ENCODE peak calls at places on chromosome 1, in seven cellular contexts. One of them, this sample, is unnamed.

GRCh38 chr1:209621741-209622655 is 30.2 kb downstream of the LAMB3 start:
- DNase-seq in activated naive CD4-positive, alpha-beta T cell treated with Interleukin-2 at 50 U/mL for 16 hours: no peak
- DNase-seq in Peyer's patch: no peak
- DNase-seq in SK-N-MC: no peak
- DNase-seq in stimulated activated CD4-positive, alpha-beta T cell treated with anti-CD3 and anti-CD28 coated beads, Interleukin-4, amount 100 ng/mL, for 1 hour: no peak
- DNase-seq in HTR-8/SVneo: no peak
- DNase-seq in GM13976: no peak
- DNase-seq in this sample: no peak

GRCh38 chr1:211335507-211336157 is 9.0 kb downstream of the TRAF5 start:
- DNase-seq in activated naive CD4-positive, alpha-beta T cell treated with Interleukin-2 at 50 U/mL for 16 hours: no peak
- DNase-seq in Peyer's patch: peak
- DNase-seq in SK-N-MC: no peak
- DNase-seq in stimulated activated CD4-positive, alpha-beta T cell treated with anti-CD3 and anti-CD28 coated beads, Interleukin-4, amount 100 ng/mL, for 1 hour: no peak
- DNase-seq in HTR-8/SVneo: no peak
- DNase-seq in GM13976: peak
- DNase-seq in this sample: peak

GRCh38 chr1:19437911-19438310 is 47.4 kb downstream of the CAPZB start:
- DNase-seq in activated naive CD4-positive, alpha-beta T cell treated with Interleukin-2 at 50 U/mL for 16 hours: no peak
- DNase-seq in Peyer's patch: no peak
- DNase-seq in SK-N-MC: no peak
- DNase-seq in stimulated activated CD4-positive, alpha-beta T cell treated with anti-CD3 and anti-CD28 coated beads, Interleukin-4, amount 100 ng/mL, for 1 hour: no peak
- DNase-seq in HTR-8/SVneo: no peak
- DNase-seq in GM13976: no peak
- DNase-seq in this sample: peak

GRCh38 chr1:208639382-208639781 is 395.2 kb upstream of the PLXNA2 start:
- DNase-seq in activated naive CD4-positive, alpha-beta T cell treated with Interleukin-2 at 50 U/mL for 16 hours: no peak
- DNase-seq in Peyer's patch: no peak
- DNase-seq in SK-N-MC: no peak
- DNase-seq in stimulated activated CD4-positive, alpha-beta T cell treated with anti-CD3 and anti-CD28 coated beads, Interleukin-4, amount 100 ng/mL, for 1 hour: no peak
- DNase-seq in HTR-8/SVneo: no peak
- DNase-seq in GM13976: no peak
- DNase-seq in this sample: no peak

GRCh38 chr1:98460136-98460535 is 201.4 kb upstream of the SNX7 start:
- DNase-seq in activated naive CD4-positive, alpha-beta T cell treated with Interleukin-2 at 50 U/mL for 16 hours: no peak
- DNase-seq in Peyer's patch: no peak
- DNase-seq in SK-N-MC: no peak
- DNase-seq in stimulated activated CD4-positive, alpha-beta T cell treated with anti-CD3 and anti-CD28 coated beads, Interleukin-4, amount 100 ng/mL, for 1 hour: no peak
- DNase-seq in HTR-8/SVneo: no peak
- DNase-seq in GM13976: no peak
- DNase-seq in this sample: no peak

GRCh38 chr1:8203551-8203950 is 114.4 kb upstream of the SLC45A1 start:
- DNase-seq in activated naive CD4-positive, alpha-beta T cell treated with Interleukin-2 at 50 U/mL for 16 hours: no peak
- DNase-seq in Peyer's patch: no peak
- DNase-seq in SK-N-MC: no peak
- DNase-seq in stimulated activated CD4-positive, alpha-beta T cell treated with anti-CD3 and anti-CD28 coated beads, Interleukin-4, amount 100 ng/mL, for 1 hour: no peak
- DNase-seq in HTR-8/SVneo: no peak
- DNase-seq in GM13976: no peak
- DNase-seq in this sample: no peak

GRCh38 chr1:106637566-106637965 is 418.9 kb upstream of the PRMT6 start:
- DNase-seq in activated naive CD4-positive, alpha-beta T cell treated with Interleukin-2 at 50 U/mL for 16 hours: no peak
- DNase-seq in Peyer's patch: no peak
- DNase-seq in SK-N-MC: no peak
- DNase-seq in stimulated activated CD4-positive, alpha-beta T cell treated with anti-CD3 and anti-CD28 coated beads, Interleukin-4, amount 100 ng/mL, for 1 hour: no peak
- DNase-seq in HTR-8/SVneo: no peak
- DNase-seq in GM13976: peak
- DNase-seq in this sample: no peak

GRCh38 chr1:224180783-224181452 is 2.1 kb upstream of the DEGS1 start:
- DNase-seq in activated naive CD4-positive, alpha-beta T cell treated with Interleukin-2 at 50 U/mL for 16 hours: no peak
- DNase-seq in Peyer's patch: no peak
- DNase-seq in SK-N-MC: no peak
- DNase-seq in stimulated activated CD4-positive, alpha-beta T cell treated with anti-CD3 and anti-CD28 coated beads, Interleukin-4, amount 100 ng/mL, for 1 hour: no peak
- DNase-seq in HTR-8/SVneo: no peak
- DNase-seq in GM13976: no peak
- DNase-seq in this sample: no peak

GRCh38 chr1:95957748-95958147 is 723.7 kb downstream of the RWDD3 start:
- DNase-seq in activated naive CD4-positive, alpha-beta T cell treated with Interleukin-2 at 50 U/mL for 16 hours: no peak
- DNase-seq in Peyer's patch: no peak
- DNase-seq in SK-N-MC: no peak
- DNase-seq in stimulated activated CD4-positive, alpha-beta T cell treated with anti-CD3 and anti-CD28 coated beads, Interleukin-4, amount 100 ng/mL, for 1 hour: no peak
- DNase-seq in HTR-8/SVneo: no peak
- DNase-seq in GM13976: no peak
- DNase-seq in this sample: no peak

GRCh38 chr1:201015551-201016091 is 7.9 kb downstream of the KIF21B start:
- DNase-seq in activated naive CD4-positive, alpha-beta T cell treated with Interleukin-2 at 50 U/mL for 16 hours: no peak
- DNase-seq in Peyer's patch: no peak
- DNase-seq in SK-N-MC: no peak
- DNase-seq in stimulated activated CD4-positive, alpha-beta T cell treated with anti-CD3 and anti-CD28 coated beads, Interleukin-4, amount 100 ng/mL, for 1 hour: no peak
- DNase-seq in HTR-8/SVneo: no peak
- DNase-seq in GM13976: no peak
- DNase-seq in this sample: no peak

GRCh38 chr1:187788686-187789085 is 959.9 kb downstream of the PLA2G4A start:
- DNase-seq in activated naive CD4-positive, alpha-beta T cell treated with Interleukin-2 at 50 U/mL for 16 hours: no peak
- DNase-seq in Peyer's patch: no peak
- DNase-seq in SK-N-MC: no peak
- DNase-seq in stimulated activated CD4-positive, alpha-beta T cell treated with anti-CD3 and anti-CD28 coated beads, Interleukin-4, amount 100 ng/mL, for 1 hour: no peak
- DNase-seq in HTR-8/SVneo: no peak
- DNase-seq in GM13976: no peak
- DNase-seq in this sample: no peak